ENCODE peak calls at places on chromosomes 3 and 15, in five cellular contexts. One of them, this sample, is unnamed.

GRCh38 chr15:101455291-101455916 is 34.1 kb downstream of the PCSK6 start:
- DNase-seq in heart left ventricle: no peak
- DNase-seq in astrocyte: no peak
- DNase-seq in mammary epithelial cell: no peak
- DNase-seq in brain microvascular endothelial cell: no peak
- DNase-seq in this sample: no peak

GRCh38 chr3:36650271-36650671 is 114.1 kb downstream of the DCLK3 start:
- DNase-seq in heart left ventricle: no peak
- DNase-seq in brain microvascular endothelial cell: peak
- DNase-seq in astrocyte: peak
- DNase-seq in mammary epithelial cell: no peak
- DNase-seq in this sample: no peak

GRCh38 chr3:154151969-154152368 is 30.8 kb downstream of the ARHGEF26 start:
- DNase-seq in heart left ventricle: no peak
- DNase-seq in mammary epithelial cell: peak
- DNase-seq in brain microvascular endothelial cell: peak
- DNase-seq in astrocyte: peak
- DNase-seq in this sample: no peak

GRCh38 chr3:160956785-160957184 is 148.4 kb downstream of the B3GALNT1 start:
- DNase-seq in mammary epithelial cell: peak
- DNase-seq in heart left ventricle: no peak
- DNase-seq in astrocyte: peak
- DNase-seq in brain microvascular endothelial cell: peak
- DNase-seq in this sample: no peak

GRCh38 chr3:79326642-79327041 is 441.2 kb downstream of the ROBO1 start:
- DNase-seq in heart left ventricle: no peak
- DNase-seq in astrocyte: peak
- DNase-seq in brain microvascular endothelial cell: no peak
- DNase-seq in mammary epithelial cell: no peak
- DNase-seq in this sample: no peak

GRCh38 chr3:170485696-170486095 is 67.0 kb downstream of the CLDN11 start:
- DNase-seq in heart left ventricle: no peak
- DNase-seq in astrocyte: no peak
- DNase-seq in mammary epithelial cell: no peak
- DNase-seq in brain microvascular endothelial cell: no peak
- DNase-seq in this sample: no peak

GRCh38 chr15:50257924-50258323 is 7.6 kb downstream of the HDC start:
- DNase-seq in mammary epithelial cell: peak
- DNase-seq in astrocyte: peak
- DNase-seq in brain microvascular endothelial cell: peak
- DNase-seq in heart left ventricle: no peak
- DNase-seq in this sample: peak

GRCh38 chr3:126737527-126737926 is 33.5 kb downstream of the CHCHD6 start:
- DNase-seq in heart left ventricle: no peak
- DNase-seq in brain microvascular endothelial cell: no peak
- DNase-seq in mammary epithelial cell: no peak
- DNase-seq in astrocyte: no peak
- DNase-seq in this sample: no peak

GRCh38 chr15:97521894-97522293 is 438.6 kb upstream of the ARRDC4 start:
- DNase-seq in heart left ventricle: peak
- DNase-seq in brain microvascular endothelial cell: no peak
- DNase-seq in mammary epithelial cell: no peak
- DNase-seq in astrocyte: peak
- DNase-seq in this sample: no peak

GRCh38 chr3:171323934-171324535 is 136.2 kb downstream of the TNIK start:
- DNase-seq in mammary epithelial cell: no peak
- DNase-seq in brain microvascular endothelial cell: peak
- DNase-seq in astrocyte: no peak
- DNase-seq in heart left ventricle: no peak
- DNase-seq in this sample: no peak

GRCh38 chr3:128489860-128490649 is 2.9 kb downstream of the GATA2 start:
- DNase-seq in astrocyte: no peak
- DNase-seq in brain microvascular endothelial cell: no peak
- DNase-seq in mammary epithelial cell: peak
- DNase-seq in heart left ventricle: no peak
- DNase-seq in this sample: no peak

GRCh38 chr3:4722103-4722502 is 229.0 kb downstream of the ITPR1 start:
- DNase-seq in heart left ventricle: no peak
- DNase-seq in astrocyte: peak
- DNase-seq in brain microvascular endothelial cell: peak
- DNase-seq in mammary epithelial cell: peak
- DNase-seq in this sample: no peak

GRCh38 chr3:9223683-9224082 is 25.8 kb downstream of the SRGAP3 start:
- DNase-seq in mammary epithelial cell: no peak
- DNase-seq in brain microvascular endothelial cell: no peak
- DNase-seq in heart left ventricle: no peak
- DNase-seq in astrocyte: no peak
- DNase-seq in this sample: no peak

GRCh38 chr3:172592898-172593669 is 69.9 kb upstream of the TNFSF10 start:
- DNase-seq in astrocyte: no peak
- DNase-seq in brain microvascular endothelial cell: no peak
- DNase-seq in mammary epithelial cell: no peak
- DNase-seq in heart left ventricle: no peak
- DNase-seq in this sample: no peak

GRCh38 chr15:97081666-97082226 is 751.2 kb downstream of the NR2F2 start:
- DNase-seq in brain microvascular endothelial cell: no peak
- DNase-seq in astrocyte: no peak
- DNase-seq in heart left ventricle: no peak
- DNase-seq in mammary epithelial cell: no peak
- DNase-seq in this sample: no peak

GRCh38 chr3:114496466-114496865 is 202.6 kb downstream of the TIGIT start:
- DNase-seq in heart left ventricle: no peak
- DNase-seq in mammary epithelial cell: no peak
- DNase-seq in brain microvascular endothelial cell: no peak
- DNase-seq in astrocyte: no peak
- DNase-seq in this sample: no peak

GRCh38 chr15:86743283-86743903 is 663.7 kb downstream of the AGBL1 start:
- DNase-seq in astrocyte: peak
- DNase-seq in mammary epithelial cell: peak
- DNase-seq in heart left ventricle: peak
- DNase-seq in brain microvascular endothelial cell: no peak
- DNase-seq in this sample: peak

GRCh38 chr15:86010891-86011290 is 68.8 kb upstream of the AGBL1 start:
- DNase-seq in brain microvascular endothelial cell: no peak
- DNase-seq in heart left ventricle: no peak
- DNase-seq in mammary epithelial cell: no peak
- DNase-seq in astrocyte: no peak
- DNase-seq in this sample: no peak

GRCh38 chr3:69948246-69948862 is 51.2 kb upstream of the SAMMSON start:
- DNase-seq in heart left ventricle: no peak
- DNase-seq in astrocyte: peak
- DNase-seq in brain microvascular endothelial cell: peak
- DNase-seq in mammary epithelial cell: peak
- DNase-seq in this sample: peak

GRCh38 chr3:62538706-62539356 is 165.5 kb upstream of the FEZF2 start:
- DNase-seq in astrocyte: no peak
- DNase-seq in brain microvascular endothelial cell: no peak
- DNase-seq in heart left ventricle: no peak
- DNase-seq in mammary epithelial cell: no peak
- DNase-seq in this sample: no peak

GRCh38 chr3:107065094-107065861 is 312.0 kb upstream of the CCDC54 start:
- DNase-seq in astrocyte: no peak
- DNase-seq in mammary epithelial cell: no peak
- DNase-seq in heart left ventricle: peak
- DNase-seq in brain microvascular endothelial cell: no peak
- DNase-seq in this sample: no peak

GRCh38 chr15:76987896-76988860 is 6.7 kb upstream of the PSTPIP1 start:
- DNase-seq in brain microvascular endothelial cell: no peak
- DNase-seq in heart left ventricle: peak
- DNase-seq in astrocyte: no peak
- DNase-seq in mammary epithelial cell: no peak
- DNase-seq in this sample: no peak

GRCh38 chr3:12598890-12599289 is 42.0 kb downstream of the MKRN2 start:
- DNase-seq in brain microvascular endothelial cell: no peak
- DNase-seq in astrocyte: no peak
- DNase-seq in heart left ventricle: no peak
- DNase-seq in mammary epithelial cell: no peak
- DNase-seq in this sample: peak

GRCh38 chr3:47407896-47408838 is 27.3 kb downstream of the PTPN23 start:
- DNase-seq in heart left ventricle: no peak
- DNase-seq in brain microvascular endothelial cell: no peak
- DNase-seq in mammary epithelial cell: no peak
- DNase-seq in astrocyte: no peak
- DNase-seq in this sample: no peak

GRCh38 chr3:39177708-39178332 is 14.6 kb downstream of the XIRP1 start:
- DNase-seq in mammary epithelial cell: peak
- DNase-seq in heart left ventricle: peak
- DNase-seq in astrocyte: peak
- DNase-seq in brain microvascular endothelial cell: peak
- DNase-seq in this sample: peak

GRCh38 chr3:139187648-139188047 is 143.0 kb upstream of the PRR23C start:
- DNase-seq in heart left ventricle: no peak
- DNase-seq in brain microvascular endothelial cell: no peak
- DNase-seq in mammary epithelial cell: no peak
- DNase-seq in astrocyte: no peak
- DNase-seq in this sample: no peak

GRCh38 chr3:106172780-106173179 is 304.0 kb upstream of the CBLB start:
- DNase-seq in heart left ventricle: no peak
- DNase-seq in mammary epithelial cell: no peak
- DNase-seq in brain microvascular endothelial cell: no peak
- DNase-seq in astrocyte: peak
- DNase-seq in this sample: no peak

GRCh38 chr3:37768107-37768809 is 93.4 kb upstream of the CTDSPL start:
- DNase-seq in mammary epithelial cell: no peak
- DNase-seq in heart left ventricle: no peak
- DNase-seq in brain microvascular endothelial cell: peak
- DNase-seq in astrocyte: no peak
- DNase-seq in this sample: no peak

DNA sequence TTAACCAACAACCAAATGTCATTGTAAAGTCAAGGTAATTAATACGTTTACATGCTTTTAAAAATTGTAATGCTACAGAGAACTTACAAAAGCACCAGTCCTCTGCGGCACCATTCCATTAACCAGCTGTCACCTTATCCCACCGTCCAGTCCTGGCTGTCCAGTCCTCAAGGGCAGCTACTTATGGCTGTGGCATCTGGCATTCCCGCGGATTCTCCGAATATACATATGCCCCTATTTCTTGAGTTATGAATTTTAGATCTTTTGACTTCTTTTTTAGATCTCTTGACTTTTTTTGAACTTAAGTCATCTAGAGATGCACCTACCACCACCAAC is 382 bp upstream of the POMGNT2 start:
- DNase-seq in brain microvascular endothelial cell: no peak
- DNase-seq in heart left ventricle: no peak
- DNase-seq in mammary epithelial cell: no peak
- DNase-seq in astrocyte: no peak
- DNase-seq in this sample: no peak
- TF ChIP-seq CTCF in brain microvascular endothelial cell: no peak
- TF ChIP-seq CTCF in heart left ventricle: no peak
- TF ChIP-seq CTCF in mammary epithelial cell: no peak
- TF ChIP-seq CTCF in astrocyte: no peak
- TF ChIP-seq CTCF in this sample: no peak

GRCh38 chr3:64675848-64676247 is 12.0 kb downstream of the ADAMTS9 start:
- DNase-seq in astrocyte: no peak
- DNase-seq in brain microvascular endothelial cell: no peak
- DNase-seq in mammary epithelial cell: no peak
- DNase-seq in heart left ventricle: no peak
- DNase-seq in this sample: no peak

GRCh38 chr3:64676831-64677230 is 11.0 kb downstream of the ADAMTS9 start:
- DNase-seq in mammary epithelial cell: no peak
- DNase-seq in heart left ventricle: no peak
- DNase-seq in brain microvascular endothelial cell: no peak
- DNase-seq in astrocyte: no peak
- DNase-seq in this sample: no peak

GRCh38 chr3:64673159-64673715 is 14.6 kb downstream of the ADAMTS9 start:
- DNase-seq in heart left ventricle: no peak
- DNase-seq in astrocyte: no peak
- DNase-seq in brain microvascular endothelial cell: no peak
- DNase-seq in mammary epithelial cell: no peak
- DNase-seq in this sample: no peak

GRCh38 chr3:64677961-64678716 is 9.7 kb downstream of the ADAMTS9 start:
- DNase-seq in brain microvascular endothelial cell: no peak
- DNase-seq in heart left ventricle: no peak
- DNase-seq in mammary epithelial cell: no peak
- DNase-seq in astrocyte: no peak
- DNase-seq in this sample: no peak

DNA sequence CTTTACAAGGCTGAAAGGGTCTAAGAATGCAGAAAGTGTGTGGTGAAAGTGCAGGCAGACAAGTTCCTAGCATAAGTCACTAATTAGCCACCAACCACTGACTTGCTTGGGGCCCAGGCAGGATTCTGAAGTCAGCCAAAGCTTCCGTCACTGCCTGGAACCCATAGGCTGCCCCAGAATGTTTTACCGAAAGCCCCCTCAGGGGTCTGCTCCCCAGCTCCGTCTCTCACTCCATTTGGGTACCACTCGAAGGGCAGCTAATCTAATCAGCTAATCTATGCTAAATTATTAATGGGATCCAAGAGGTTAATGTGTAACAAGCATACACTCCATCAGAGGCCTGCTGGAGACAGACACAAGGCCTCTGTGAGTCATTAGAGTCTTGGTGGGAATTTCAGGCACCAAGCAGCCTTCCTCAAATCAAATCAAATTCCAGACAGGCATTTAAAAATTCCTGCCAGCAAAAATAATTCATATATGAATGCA is 13.2 kb downstream of the ADAMTS9 start:
- DNase-seq in astrocyte: peak
- DNase-seq in mammary epithelial cell: no peak
- DNase-seq in heart left ventricle: no peak
- DNase-seq in brain microvascular endothelial cell: no peak
- DNase-seq in this sample: no peak
- H3K4me3 ChIP-seq in astrocyte: no peak
- H3K4me3 ChIP-seq in mammary epithelial cell: no peak
- H3K4me3 ChIP-seq in heart left ventricle: no peak
- H3K4me3 ChIP-seq in brain microvascular endothelial cell: no peak
- H3K4me3 ChIP-seq in this sample: no peak

DNA sequence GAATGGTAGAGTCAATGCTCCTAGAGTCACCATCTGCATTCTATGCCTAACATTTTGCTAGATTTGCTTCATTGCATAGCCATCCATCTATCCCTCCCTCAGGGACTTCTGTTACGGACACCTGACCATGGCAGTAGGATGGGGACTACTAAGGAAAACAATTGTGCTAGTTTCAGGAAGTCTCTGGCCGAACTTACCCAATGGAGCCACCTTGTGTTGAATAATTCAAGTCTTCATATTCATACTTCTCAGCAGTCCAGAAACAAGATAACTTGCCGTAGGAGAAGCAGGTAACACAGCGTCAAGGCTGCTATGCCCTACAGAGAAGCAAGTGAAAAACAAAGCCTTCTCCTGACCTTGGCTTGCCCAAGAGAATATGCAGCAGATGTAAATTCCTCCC is 685.3 kb downstream of the GRM7 start:
- DNase-seq in brain microvascular endothelial cell: peak
- DNase-seq in heart left ventricle: no peak
- DNase-seq in mammary epithelial cell: peak
- DNase-seq in astrocyte: peak
- DNase-seq in this sample: peak
- TF ChIP-seq CTCF in brain microvascular endothelial cell: peak
- TF ChIP-seq CTCF in heart left ventricle: peak
- TF ChIP-seq CTCF in mammary epithelial cell: no peak
- TF ChIP-seq CTCF in astrocyte: peak
- TF ChIP-seq CTCF in this sample: peak

DNA sequence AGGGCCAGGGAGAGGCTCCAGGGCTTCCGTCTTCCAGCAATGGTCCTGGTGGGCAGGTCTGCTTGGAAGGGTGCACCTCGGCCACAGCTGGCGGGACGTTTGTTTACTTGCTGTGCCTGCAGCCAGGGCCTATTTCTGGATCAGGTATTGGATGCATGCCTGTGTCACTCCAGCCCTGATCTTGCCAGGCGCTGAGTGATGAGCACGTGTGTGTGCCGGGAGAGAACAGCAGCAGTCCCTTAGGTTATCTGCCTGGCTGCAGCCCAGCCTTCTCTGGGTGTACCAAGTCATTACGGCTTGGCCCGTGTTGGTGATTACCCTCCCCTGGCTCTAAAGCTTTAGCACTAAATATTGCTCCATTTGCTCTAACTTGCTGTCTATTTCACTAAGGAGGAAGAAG is 14.9 kb downstream of the CCDC32 start:
- DNase-seq in astrocyte: no peak
- DNase-seq in brain microvascular endothelial cell: no peak
- DNase-seq in heart left ventricle: peak
- DNase-seq in mammary epithelial cell: no peak
- DNase-seq in this sample: peak
- H3K4me3 ChIP-seq in astrocyte: no peak
- H3K4me3 ChIP-seq in brain microvascular endothelial cell: no peak
- H3K4me3 ChIP-seq in heart left ventricle: no peak
- H3K4me3 ChIP-seq in mammary epithelial cell: no peak
- H3K4me3 ChIP-seq in this sample: no peak

This sample was measured in LNCaP clone FGC.